ENCODE peak calls at places on chromosomes 1 and 21, in six cellular contexts. B, K, N, V, R and Z are unnamed samples.

GRCh38 chr1:25128168-25128621 is 104.1 kb downstream of the SYF2 start:
- DNase-seq in B (no peak), K (no peak), N (no peak), V (no peak), R (no peak), Z (no peak)

GRCh38 chr1:54649130-54649898 is 7.7 kb downstream of the MROH7 start:
- DNase-seq in B (no peak), K (no peak), N (no peak), V (no peak), R (no peak), Z (no peak)

GRCh38 chr1:10626011-10626731 is 151.4 kb downstream of the PEX14 start:
- DNase-seq in B (no peak), K (no peak), N (no peak), V (peak), R (no peak), Z (no peak)

GRCh38 chr1:198967566-198967965 is 328.7 kb downstream of the PTPRC start:
- DNase-seq in B (no peak), K (no peak), N (no peak), V (no peak), R (no peak), Z (no peak)

GRCh38 chr1:183450086-183450485 is 22.2 kb upstream of the SMG7 start:
- DNase-seq in B (no peak), K (no peak), N (no peak), V (no peak), R (no peak), Z (no peak)

GRCh38 chr1:188240772-188241406 is 1412.1 kb downstream of the PLA2G4A start:
- DNase-seq in B (no peak), K (no peak), N (no peak), V (no peak), R (no peak), Z (no peak)

GRCh38 chr1:234980224-234980656 is 148.4 kb downstream of the TOMM20 start:
- DNase-seq in B (no peak), K (no peak), N (no peak), V (no peak), R (no peak), Z (no peak)

GRCh38 chr1:93552751-93553455 is 105.0 kb downstream of the FNBP1L start:
- DNase-seq in B (no peak), K (no peak), N (peak), V (peak), R (no peak), Z (peak)

GRCh38 chr1:228213917-228214808 is 6.3 kb downstream of the OBSCN start:
- DNase-seq in B (no peak), K (no peak), N (no peak), V (no peak), R (no peak), Z (no peak)

GRCh38 chr21:42547001-42547905 is 33.6 kb downstream of the SLC37A1 start:
- DNase-seq in B (no peak), K (no peak), N (no peak), V (no peak), R (no peak), Z (no peak)

GRCh38 chr1:43987159-43988022 is 4.0 kb upstream of the CCDC24 start:
- DNase-seq in B (no peak), K (no peak), N (no peak), V (peak), R (no peak), Z (peak)

GRCh38 chr1:204267191-204267601 is 53.4 kb upstream of the GOLT1A start:
- DNase-seq in B (no peak), K (no peak), N (no peak), V (no peak), R (no peak), Z (no peak)

GRCh38 chr1:11841245-11842153 is 6.1 kb downstream of the NPPA start:
- DNase-seq in B (no peak), K (no peak), N (peak), V (no peak), R (no peak), Z (no peak)

GRCh38 chr1:92203105-92203504 is 14.6 kb upstream of the C1orf146 start:
- DNase-seq in B (no peak), K (no peak), N (no peak), V (no peak), R (no peak), Z (no peak)

GRCh38 chr1:202938287-202938925 is 11.4 kb upstream of the KLHL12 start:
- DNase-seq in B (no peak), K (no peak), N (no peak), V (no peak), R (no peak), Z (no peak)

GRCh38 chr1:157105298-157105987 is 5.8 kb upstream of the ETV3L start:
- DNase-seq in B (no peak), K (no peak), N (no peak), V (no peak), R (no peak), Z (no peak)

GRCh38 chr1:54402896-54403295 is 3.3 kb downstream of the SSBP3 start:
- DNase-seq in B (no peak), K (no peak), N (no peak), V (no peak), R (peak), Z (no peak)

GRCh38 chr1:183673605-183674150 is 20.6 kb upstream of the APOBEC4 start:
- DNase-seq in B (no peak), K (no peak), N (no peak), V (peak), R (no peak), Z (no peak)

DNA sequence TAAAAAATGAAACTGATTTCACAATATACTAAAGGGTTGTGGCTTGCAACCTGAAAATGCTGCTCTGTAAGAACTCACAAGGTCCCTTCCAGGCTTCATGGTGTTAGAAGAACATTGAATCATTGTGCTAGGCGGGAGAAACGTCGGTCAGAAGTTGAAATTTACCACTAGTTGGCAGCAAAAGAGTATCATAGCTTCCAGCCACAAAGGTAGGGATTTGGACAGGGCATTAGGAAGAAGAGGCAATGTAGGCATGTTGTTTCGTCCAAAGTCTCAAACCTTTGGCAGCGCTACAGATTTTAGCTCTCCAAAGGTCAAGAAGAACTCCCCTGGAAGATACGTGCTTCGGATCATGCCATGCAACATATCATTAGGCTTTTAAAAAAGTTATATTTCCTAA is 62.5 kb upstream of the ZP4 start:
- DNase-seq in B (no peak), K (no peak), N (no peak), V (no peak), R (no peak), Z (no peak)
- TF ChIP-seq CTCF in B (no peak), K (peak), N (peak), V (no peak), R (no peak), Z (no peak)

GRCh38 chr1:9008236-9008635 is 18.0 kb downstream of the SLC2A7 start:
- DNase-seq in B (no peak), K (no peak), N (no peak), V (no peak), R (peak), Z (no peak)
- H3K4me3 ChIP-seq in B (no peak), K (no peak), N (no peak), V (no peak), R (no peak), Z (no peak)

GRCh38 chr1:194104247-194104844 is 917.9 kb upstream of the B3GALT2 start:
- DNase-seq in B (no peak), K (no peak), N (peak), V (no peak), R (no peak), Z (no peak)

GRCh38 chr1:194105381-194105780 is 919.0 kb upstream of the B3GALT2 start:
- DNase-seq in B (no peak), K (no peak), N (no peak), V (no peak), R (no peak), Z (no peak)

GRCh38 chr1:194103516-194104246 is 917.3 kb upstream of the B3GALT2 start:
- DNase-seq in B (no peak), K (no peak), N (peak), V (no peak), R (no peak), Z (no peak)

DNA sequence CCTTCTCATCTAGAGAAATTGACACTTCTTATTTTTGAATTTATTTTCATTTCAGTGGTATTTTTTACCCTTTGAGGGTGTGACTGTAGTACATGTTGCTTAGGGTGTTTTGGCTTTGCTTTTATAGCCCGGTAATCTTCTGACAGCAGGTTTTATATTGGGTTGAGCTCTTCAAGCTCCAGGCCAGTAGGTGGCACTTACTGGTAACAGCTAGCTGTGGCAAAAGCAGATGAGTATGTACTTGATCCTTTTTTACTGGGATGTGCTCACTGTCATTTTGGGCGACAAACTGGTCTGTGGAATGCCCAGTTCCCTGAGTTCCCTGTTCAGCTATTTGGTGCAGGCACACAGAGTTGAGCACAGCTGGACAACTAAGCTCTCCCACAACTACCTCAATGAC is 916.2 kb upstream of the B3GALT2 start:
- DNase-seq in B (no peak), K (no peak), N (peak), V (no peak), R (no peak), Z (no peak)
- TF ChIP-seq CTCF in B (no peak), K (no peak), N (peak), V (no peak), R (no peak), Z (no peak)

GRCh38 chr1:168265596-168265995 is 15.1 kb upstream of the TBX19 start:
- DNase-seq in B (no peak), K (no peak), N (no peak), V (no peak), R (no peak), Z (no peak)
- H3K4me3 ChIP-seq in B (no peak), K (no peak), N (no peak), V (no peak), R (no peak), Z (no peak)

GRCh38 chr1:236608930-236609726 is 4.8 kb upstream of the HEATR1 start:
- DNase-seq in B (peak), K (peak), N (peak), V (peak), R (peak), Z (peak)

GRCh38 chr1:236603896-236604217 is 459 bp downstream of the HEATR1 start:
- DNase-seq in B (no peak), K (no peak), N (no peak), V (peak), R (no peak), Z (peak)

GRCh38 chr1:236602171-236602570 is 2.1 kb downstream of the HEATR1 start:
- DNase-seq in B (no peak), K (no peak), N (no peak), V (no peak), R (no peak), Z (peak)

GRCh38 chr1:236605030-236605806 is 902 bp upstream of the HEATR1 start:
- DNase-seq in B (no peak), K (no peak), N (no peak), V (no peak), R (no peak), Z (no peak)

GRCh38 chr1:236604218-236605029 is at the start of gene HEATR1:
- DNase-seq in B (peak), K (peak), N (peak), V (peak), R (peak), Z (peak)
- TF ChIP-seq CTCF in B (no peak), K (no peak), N (no peak), V (peak), R (no peak), Z (no peak)